ENCODE peak calls at places on chromosomes 1 and 21, in four cellular contexts. One of them, this sample, is unnamed.

GRCh38 chr1:43688594-43689000 is 18.7 kb upstream of the ST3GAL3 start:
- DNase-seq in T-helper 2 cell: no peak
- DNase-seq in T follicular helper cell: no peak
- DNase-seq in activated CD4-positive, CD25-positive, alpha-beta regulatory T cell treated with anti-CD3 and anti-CD28 coated beads, Interleukin-2, amount 50 U/mL, for 72 hours: no peak
- DNase-seq in this sample: no peak

GRCh38 chr1:227947678-227948492 is at the start of gene WNT9A:
- DNase-seq in T follicular helper cell: no peak
- DNase-seq in T-helper 2 cell: no peak
- DNase-seq in activated CD4-positive, CD25-positive, alpha-beta regulatory T cell treated with anti-CD3 and anti-CD28 coated beads, Interleukin-2, amount 50 U/mL, for 72 hours: no peak
- DNase-seq in this sample: peak; percentile 48

GRCh38 chr1:157558119-157558518 is 5.8 kb upstream of the FCRL5 start:
- DNase-seq in T-helper 2 cell: no peak
- DNase-seq in activated CD4-positive, CD25-positive, alpha-beta regulatory T cell treated with anti-CD3 and anti-CD28 coated beads, Interleukin-2, amount 50 U/mL, for 72 hours: no peak
- DNase-seq in T follicular helper cell: no peak
- DNase-seq in this sample: no peak

GRCh38 chr1:171901245-171901644 is 59.9 kb downstream of the DNM3 start:
- DNase-seq in T-helper 2 cell: no peak
- DNase-seq in T follicular helper cell: no peak
- DNase-seq in activated CD4-positive, CD25-positive, alpha-beta regulatory T cell treated with anti-CD3 and anti-CD28 coated beads, Interleukin-2, amount 50 U/mL, for 72 hours: no peak
- DNase-seq in this sample: no peak

GRCh38 chr1:2046225-2046917 is 3.8 kb upstream of the PRKCZ start:
- DNase-seq in T-helper 2 cell: no peak
- DNase-seq in T follicular helper cell: no peak
- DNase-seq in activated CD4-positive, CD25-positive, alpha-beta regulatory T cell treated with anti-CD3 and anti-CD28 coated beads, Interleukin-2, amount 50 U/mL, for 72 hours: peak; percentile 63
- DNase-seq in this sample: no peak

GRCh38 chr1:185561629-185562028 is 172.6 kb upstream of the HMCN1 start:
- DNase-seq in activated CD4-positive, CD25-positive, alpha-beta regulatory T cell treated with anti-CD3 and anti-CD28 coated beads, Interleukin-2, amount 50 U/mL, for 72 hours: no peak
- DNase-seq in T follicular helper cell: no peak
- DNase-seq in T-helper 2 cell: no peak
- DNase-seq in this sample: no peak

GRCh38 chr1:62175568-62176179 is 19.0 kb upstream of the L1TD1 start:
- DNase-seq in T follicular helper cell: peak; percentile 3
- DNase-seq in T-helper 2 cell: no peak
- DNase-seq in activated CD4-positive, CD25-positive, alpha-beta regulatory T cell treated with anti-CD3 and anti-CD28 coated beads, Interleukin-2, amount 50 U/mL, for 72 hours: no peak
- DNase-seq in this sample: peak; percentile 17

GRCh38 chr1:203200916-203201315 is 14.4 kb upstream of the CHI3L1 start:
- DNase-seq in activated CD4-positive, CD25-positive, alpha-beta regulatory T cell treated with anti-CD3 and anti-CD28 coated beads, Interleukin-2, amount 50 U/mL, for 72 hours: no peak
- DNase-seq in T-helper 2 cell: no peak
- DNase-seq in T follicular helper cell: no peak
- DNase-seq in this sample: no peak

GRCh38 chr1:43372172-43372571 is 4.4 kb upstream of the ELOVL1 start:
- DNase-seq in T-helper 2 cell: no peak
- DNase-seq in activated CD4-positive, CD25-positive, alpha-beta regulatory T cell treated with anti-CD3 and anti-CD28 coated beads, Interleukin-2, amount 50 U/mL, for 72 hours: no peak
- DNase-seq in T follicular helper cell: no peak
- DNase-seq in this sample: no peak

GRCh38 chr1:204409111-204409510 is 2.5 kb downstream of the PPP1R15B start:
- DNase-seq in activated CD4-positive, CD25-positive, alpha-beta regulatory T cell treated with anti-CD3 and anti-CD28 coated beads, Interleukin-2, amount 50 U/mL, for 72 hours: no peak
- DNase-seq in T follicular helper cell: no peak
- DNase-seq in T-helper 2 cell: no peak
- DNase-seq in this sample: no peak

GRCh38 chr21:18041012-18041411 is 203.6 kb upstream of the CHODL start:
- DNase-seq in activated CD4-positive, CD25-positive, alpha-beta regulatory T cell treated with anti-CD3 and anti-CD28 coated beads, Interleukin-2, amount 50 U/mL, for 72 hours: no peak
- DNase-seq in T follicular helper cell: no peak
- DNase-seq in T-helper 2 cell: no peak
- DNase-seq in this sample: no peak

GRCh38 chr1:11731719-11732283 is 4.1 kb upstream of the AGTRAP start:
- DNase-seq in T follicular helper cell: no peak
- DNase-seq in T-helper 2 cell: no peak
- DNase-seq in activated CD4-positive, CD25-positive, alpha-beta regulatory T cell treated with anti-CD3 and anti-CD28 coated beads, Interleukin-2, amount 50 U/mL, for 72 hours: no peak
- DNase-seq in this sample: no peak

GRCh38 chr1:212727386-212728181 is 27.9 kb upstream of the BATF3 start:
- DNase-seq in activated CD4-positive, CD25-positive, alpha-beta regulatory T cell treated with anti-CD3 and anti-CD28 coated beads, Interleukin-2, amount 50 U/mL, for 72 hours: no peak
- DNase-seq in T-helper 2 cell: no peak
- DNase-seq in T follicular helper cell: no peak
- DNase-seq in this sample: no peak

GRCh38 chr1:28265577-28265976 is 6.3 kb downstream of the SESN2 start:
- DNase-seq in T-helper 2 cell: no peak
- DNase-seq in activated CD4-positive, CD25-positive, alpha-beta regulatory T cell treated with anti-CD3 and anti-CD28 coated beads, Interleukin-2, amount 50 U/mL, for 72 hours: no peak
- DNase-seq in T follicular helper cell: no peak
- DNase-seq in this sample: no peak

GRCh38 chr1:66505671-66506392 is 28.1 kb upstream of the SGIP1 start:
- DNase-seq in activated CD4-positive, CD25-positive, alpha-beta regulatory T cell treated with anti-CD3 and anti-CD28 coated beads, Interleukin-2, amount 50 U/mL, for 72 hours: no peak
- DNase-seq in T follicular helper cell: no peak
- DNase-seq in T-helper 2 cell: no peak
- DNase-seq in this sample: no peak

GRCh38 chr1:231799363-231799986 is 172.9 kb downstream of the DISC1 start:
- DNase-seq in T follicular helper cell: no peak
- DNase-seq in T-helper 2 cell: no peak
- DNase-seq in activated CD4-positive, CD25-positive, alpha-beta regulatory T cell treated with anti-CD3 and anti-CD28 coated beads, Interleukin-2, amount 50 U/mL, for 72 hours: no peak
- DNase-seq in this sample: no peak

GRCh38 chr1:194372266-194372665 is 1185.9 kb upstream of the B3GALT2 start:
- DNase-seq in T follicular helper cell: no peak
- DNase-seq in T-helper 2 cell: no peak
- DNase-seq in activated CD4-positive, CD25-positive, alpha-beta regulatory T cell treated with anti-CD3 and anti-CD28 coated beads, Interleukin-2, amount 50 U/mL, for 72 hours: no peak
- DNase-seq in this sample: no peak

GRCh38 chr1:109787211-109787844 is 23.6 kb upstream of the EPS8L3 start:
- DNase-seq in T-helper 2 cell: no peak
- DNase-seq in T follicular helper cell: no peak
- DNase-seq in activated CD4-positive, CD25-positive, alpha-beta regulatory T cell treated with anti-CD3 and anti-CD28 coated beads, Interleukin-2, amount 50 U/mL, for 72 hours: peak; percentile 18
- DNase-seq in this sample: no peak

GRCh38 chr1:107817909-107818308 is 147.1 kb downstream of the VAV3 start:
- DNase-seq in activated CD4-positive, CD25-positive, alpha-beta regulatory T cell treated with anti-CD3 and anti-CD28 coated beads, Interleukin-2, amount 50 U/mL, for 72 hours: no peak
- DNase-seq in T-helper 2 cell: no peak
- DNase-seq in T follicular helper cell: no peak
- DNase-seq in this sample: no peak

GRCh38 chr1:55827350-55827749 is 612.2 kb upstream of the USP24 start:
- DNase-seq in T-helper 2 cell: no peak
- DNase-seq in T follicular helper cell: no peak
- DNase-seq in activated CD4-positive, CD25-positive, alpha-beta regulatory T cell treated with anti-CD3 and anti-CD28 coated beads, Interleukin-2, amount 50 U/mL, for 72 hours: no peak
- DNase-seq in this sample: no peak

GRCh38 chr1:28144203-28145135 is 32.0 kb downstream of the PTAFR start:
- DNase-seq in T-helper 2 cell: no peak
- DNase-seq in activated CD4-positive, CD25-positive, alpha-beta regulatory T cell treated with anti-CD3 and anti-CD28 coated beads, Interleukin-2, amount 50 U/mL, for 72 hours: no peak
- DNase-seq in T follicular helper cell: no peak
- DNase-seq in this sample: no peak

GRCh38 chr1:2349821-2350220 is 41.5 kb downstream of the MORN1 start:
- DNase-seq in T follicular helper cell: no peak
- DNase-seq in activated CD4-positive, CD25-positive, alpha-beta regulatory T cell treated with anti-CD3 and anti-CD28 coated beads, Interleukin-2, amount 50 U/mL, for 72 hours: peak; percentile 17
- DNase-seq in T-helper 2 cell: no peak
- DNase-seq in this sample: no peak

GRCh38 chr1:204507317-204508105 is 8.7 kb upstream of the MDM4 start:
- DNase-seq in activated CD4-positive, CD25-positive, alpha-beta regulatory T cell treated with anti-CD3 and anti-CD28 coated beads, Interleukin-2, amount 50 U/mL, for 72 hours: peak; percentile 33
- DNase-seq in T-helper 2 cell: no peak
- DNase-seq in T follicular helper cell: no peak
- DNase-seq in this sample: no peak

This sample was measured in CD8-positive, alpha-beta T cell.